ENCODE peak calls at places on chromosomes 5 and 9, in eight cellular contexts. M is kidney, V is tibial artery, N is cardiac muscle cell, G is epithelial cell of proximal tubule, Z is lower lobe of right lung, S is sigmoid colon, R is esophagus squamous epithelium. U is an unnamed sample.

GRCh38 chr9:129834489-129835127 is 467 bp downstream of the C9orf78 start:
- DNase-seq in M (peak), S (no peak), G (no peak), V (no peak), N (no peak), R (no peak), Z (no peak), U (no peak)

GRCh38 chr9:109098960-109099308 is 20.8 kb downstream of the TMEM245 start:
- DNase-seq in G (no peak), N (peak), V (no peak), S (no peak), M (no peak), R (no peak), Z (no peak), U (no peak)

GRCh38 chr9:14027114-14027812 is 286.7 kb downstream of the NFIB start:
- DNase-seq in V (peak), Z (peak), S (peak), R (no peak), G (peak), N (no peak), M (peak), U (no peak)

GRCh38 chr5:153159611-153160010 is 330.9 kb upstream of the GRIA1 start:
- DNase-seq in R (no peak), V (no peak), M (no peak), Z (no peak), G (no peak), S (no peak), N (no peak), U (no peak)

GRCh38 chr9:22054529-22054928 is 45.4 kb upstream of the CDKN2B start:
- DNase-seq in V (no peak), Z (no peak), R (no peak), M (no peak), S (no peak), N (no peak), G (no peak), U (no peak)

GRCh38 chr5:180330810-180331646 is 22.1 kb downstream of the GFPT2 start:
- DNase-seq in G (peak), N (no peak), M (peak), R (no peak), Z (peak), V (peak), S (peak), U (no peak)

GRCh38 chr5:3429962-3430361 is 165.7 kb upstream of the IRX1 start:
- DNase-seq in M (no peak), N (no peak), G (no peak), R (no peak), Z (no peak), V (no peak), S (no peak), U (no peak)

GRCh38 chr5:154302181-154302580 is 111.6 kb downstream of the GALNT10 start:
- DNase-seq in S (peak), R (no peak), V (peak), G (no peak), N (no peak), Z (peak), M (peak), U (no peak)

GRCh38 chr9:86246752-86247161 is 12.7 kb downstream of the C9orf153 start:
- DNase-seq in S (no peak), R (no peak), M (no peak), N (no peak), G (no peak), Z (no peak), V (no peak), U (peak)

GRCh38 chr5:73278693-73279092 is 105.7 kb downstream of the TMEM174 start:
- DNase-seq in S (no peak), R (no peak), N (no peak), V (no peak), G (no peak), Z (peak), M (peak), U (no peak)

GRCh38 chr5:95332179-95332578 is 47.3 kb upstream of the MCTP1 start:
- DNase-seq in G (no peak), V (no peak), N (no peak), S (no peak), Z (no peak), R (no peak), M (no peak), U (no peak)

GRCh38 chr5:74641778-74642542 is 1.4 kb upstream of the ENC1 start:
- DNase-seq in M (no peak), G (peak), N (peak), R (no peak), Z (peak), V (no peak), S (no peak), U (no peak)

GRCh38 chr9:134643306-134643705 is 1.7 kb downstream of the COL5A1 start:
- DNase-seq in R (no peak), M (no peak), G (no peak), N (no peak), Z (no peak), V (no peak), S (no peak), U (no peak)

GRCh38 chr9:114017741-114018715 is 60.1 kb downstream of the AMBP start:
- DNase-seq in S (peak), V (peak), R (no peak), G (no peak), M (peak), N (no peak), Z (no peak), U (no peak)

GRCh38 chr9:4548796-4549725 is 58.8 kb downstream of the SLC1A1 start:
- DNase-seq in M (no peak), R (no peak), V (peak), S (no peak), G (no peak), Z (peak), N (peak), U (no peak)

GRCh38 chr5:51665295-51665593 is 282.0 kb downstream of the ISL1 start:
- DNase-seq in M (no peak), S (no peak), Z (no peak), R (no peak), N (no peak), V (no peak), G (no peak), U (no peak)

GRCh38 chr9:130770679-130771442 is 64.2 kb upstream of the ABL1 start:
- DNase-seq in V (no peak), N (peak), S (no peak), Z (no peak), R (no peak), M (no peak), G (no peak), U (peak)

GRCh38 chr5:180153099-180153498 is 55.9 kb downstream of the RASGEF1C start:
- DNase-seq in S (no peak), N (no peak), Z (no peak), M (no peak), R (no peak), V (no peak), G (no peak), U (no peak)

GRCh38 chr5:107669543-107670027 is 1.2 kb downstream of the EFNA5 start:
- DNase-seq in R (no peak), G (no peak), V (peak), S (peak), N (peak), M (peak), Z (peak), U (peak)

GRCh38 chr5:43041131-43041668 is 1.1 kb upstream of the ANXA2R start:
- DNase-seq in Z (peak), R (no peak), V (peak), M (no peak), S (no peak), N (no peak), G (no peak), U (no peak)

GRCh38 chr9:38394419-38394818 is 1.9 kb downstream of the ALDH1B1 start:
- DNase-seq in V (no peak), R (no peak), G (no peak), S (no peak), M (no peak), Z (no peak), N (no peak), U (no peak)

GRCh38 chr9:124392855-124393460 is 22.3 kb downstream of the PSMB7 start:
- DNase-seq in V (no peak), N (peak), R (no peak), S (no peak), G (peak), Z (no peak), M (no peak), U (no peak)

GRCh38 chr9:132181796-132182521 is 20.1 kb downstream of the NTNG2 start:
- DNase-seq in R (no peak), V (no peak), M (no peak), N (no peak), Z (no peak), S (no peak), G (no peak), U (no peak)

GRCh38 chr9:138078846-138079245 is 201.3 kb downstream of the CACNA1B start:
- DNase-seq in N (no peak), G (no peak), S (no peak), V (no peak), Z (no peak), M (peak), R (no peak), U (no peak)

GRCh38 chr5:116484645-116485044 is 90.0 kb downstream of the SEMA6A start:
- DNase-seq in R (no peak), M (no peak), N (no peak), Z (no peak), G (no peak), S (no peak), V (no peak), U (no peak)

GRCh38 chr9:135218331-135219225 is 131.1 kb downstream of the OLFM1 start:
- DNase-seq in G (no peak), N (no peak), R (no peak), S (peak), Z (peak), M (peak), V (no peak), U (no peak)

GRCh38 chr9:101485873-101486692 is 47.6 kb upstream of the RNF20 start:
- DNase-seq in N (peak), G (no peak), M (peak), Z (peak), R (no peak), V (peak), S (no peak), U (no peak)

GRCh38 chr5:177600458-177601018 is 606 bp downstream of the B4GALT7 start:
- DNase-seq in M (no peak), S (no peak), R (no peak), G (no peak), Z (no peak), N (no peak), V (no peak), U (no peak)

GRCh38 chr5:115297043-115297442 is 589 bp upstream of the CCDC112 start:
- DNase-seq in S (no peak), Z (no peak), M (no peak), N (peak), G (peak), R (no peak), V (no peak), U (no peak)

GRCh38 chr9:93185261-93186150 is 1.6 kb downstream of the WNK2 start:
- DNase-seq in S (no peak), G (no peak), V (no peak), R (no peak), Z (no peak), N (no peak), M (no peak), U (no peak)

GRCh38 chr9:94156549-94157407 is 72.5 kb downstream of the PTPDC1 start:
- DNase-seq in V (peak), R (no peak), M (peak), N (no peak), S (peak), G (no peak), Z (peak), U (no peak)

GRCh38 chr9:20683351-20684034 is 566 bp upstream of the FOCAD start:
- DNase-seq in R (no peak), M (no peak), Z (peak), V (peak), G (no peak), N (peak), S (peak), U (no peak)

GRCh38 chr5:124877501-124878146 is 131.2 kb upstream of the ZNF608 start:
- DNase-seq in M (no peak), S (no peak), G (no peak), R (no peak), V (no peak), N (no peak), Z (no peak), U (no peak)

GRCh38 chr9:132238026-132238972 is 76.4 kb downstream of the NTNG2 start:
- DNase-seq in N (no peak), V (no peak), R (no peak), S (no peak), Z (peak), G (no peak), M (peak), U (no peak)

GRCh38 chr9:19629506-19629905 is 159.3 kb downstream of the SLC24A2 start:
- DNase-seq in S (no peak), G (no peak), Z (no peak), V (no peak), M (no peak), N (peak), R (no peak), U (no peak)

GRCh38 chr5:179079165-179079987 is 19.2 kb downstream of the ZNF354C start:
- DNase-seq in S (no peak), M (no peak), G (no peak), N (no peak), V (no peak), R (no peak), Z (no peak), U (no peak)

GRCh38 chr5:45521067-45521466 is 175.1 kb downstream of the HCN1 start:
- DNase-seq in M (no peak), R (no peak), Z (no peak), S (no peak), N (peak), G (no peak), V (no peak), U (no peak)
- TF ChIP-seq CTCF in M (peak), R (peak), Z (peak), S (no peak), N (peak), G (peak), V (no peak), U (peak)

GRCh38 chr9:73684601-73685000 is 532.9 kb downstream of the ANXA1 start:
- DNase-seq in S (no peak), N (no peak), R (no peak), G (no peak), Z (no peak), V (no peak), M (no peak), U (no peak)

GRCh38 chr9:73685786-73686185 is 534.1 kb downstream of the ANXA1 start:
- DNase-seq in N (no peak), Z (no peak), R (no peak), S (no peak), V (no peak), M (no peak), G (no peak), U (no peak)

GRCh38 chr9:73680831-73681230 is 529.2 kb downstream of the ANXA1 start:
- DNase-seq in S (no peak), R (no peak), V (no peak), M (no peak), Z (no peak), N (no peak), G (peak), U (no peak)

GRCh38 chr9:73689091-73689870 is 537.6 kb downstream of the ANXA1 start:
- DNase-seq in M (no peak), R (no peak), Z (no peak), N (no peak), S (no peak), V (no peak), G (no peak), U (no peak)

GRCh38 chr9:73683862-73684591 is 532.4 kb downstream of the ANXA1 start:
- DNase-seq in R (no peak), V (no peak), S (no peak), Z (no peak), M (no peak), G (peak), N (peak), U (no peak)
- TF ChIP-seq CTCF in R (peak), V (peak), S (no peak), Z (no peak), M (no peak), G (peak), N (peak), U (peak)

GRCh38 chr5:149240354-149240998 is 31.2 kb upstream of the AFAP1L1 start:
- DNase-seq in S (peak), V (no peak), Z (peak), M (peak), G (no peak), R (peak), N (no peak), U (peak)

GRCh38 chr5:149238540-149238939 is 33.1 kb upstream of the AFAP1L1 start:
- DNase-seq in R (no peak), S (no peak), V (no peak), M (no peak), N (no peak), Z (no peak), G (no peak), U (no peak)

GRCh38 chr5:149235841-149236240 is 35.8 kb upstream of the AFAP1L1 start:
- DNase-seq in N (no peak), V (no peak), Z (no peak), R (no peak), M (no peak), G (no peak), S (no peak), U (no peak)

GRCh38 chr5:149239917-149240316 is 31.7 kb upstream of the AFAP1L1 start:
- DNase-seq in Z (no peak), S (no peak), G (no peak), V (no peak), N (no peak), R (no peak), M (no peak), U (no peak)

DNA sequence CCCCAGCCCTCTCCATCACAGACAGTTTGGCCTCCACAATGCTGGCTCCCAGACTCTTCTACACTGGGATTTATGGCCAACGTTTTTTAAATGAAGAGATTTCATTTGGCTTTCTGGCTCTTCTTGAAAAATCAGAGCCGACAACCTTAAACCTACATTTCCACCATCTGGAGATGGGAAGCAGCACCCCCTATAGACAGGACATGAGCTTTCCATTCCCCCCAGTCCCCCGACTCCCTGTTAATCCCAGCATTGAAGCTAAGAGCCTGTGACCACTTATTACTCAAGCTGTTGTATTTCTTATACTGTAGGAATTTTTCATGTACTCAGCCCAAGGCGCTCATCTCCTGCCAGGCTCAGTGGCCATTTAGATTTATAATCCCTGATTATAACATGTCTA is 34.0 kb upstream of the AFAP1L1 start:
- DNase-seq in Z (no peak), N (no peak), V (no peak), R (no peak), G (no peak), S (no peak), M (no peak), U (no peak)
- TF ChIP-seq CTCF in Z (no peak), N (no peak), V (no peak), R (no peak), G (peak), S (no peak), M (no peak), U (no peak)

GRCh38 chr5:102090770-102091169 is 205.3 kb downstream of the SLCO4C1 start:
- DNase-seq in S (no peak), G (no peak), V (no peak), R (no peak), M (no peak), N (peak), Z (no peak), U (peak)
- TF ChIP-seq CTCF in S (no peak), G (peak), V (no peak), R (no peak), M (no peak), N (no peak), Z (peak), U (peak)

GRCh38 chr5:120053841-120054240 is 410.3 kb upstream of the PRR16 start:
- DNase-seq in V (no peak), G (no peak), M (no peak), S (no peak), Z (no peak), N (no peak), R (no peak), U (no peak)

GRCh38 chr5:120052916-120053828 is 410.9 kb upstream of the PRR16 start:
- DNase-seq in M (no peak), N (peak), G (no peak), R (no peak), Z (no peak), S (no peak), V (no peak), U (no peak)

GRCh38 chr5:120055858-120056257 is 408.2 kb upstream of the PRR16 start:
- DNase-seq in M (no peak), N (peak), G (peak), S (no peak), Z (no peak), R (no peak), V (no peak), U (no peak)
- TF ChIP-seq CTCF in M (peak), N (peak), G (peak), S (no peak), Z (peak), R (no peak), V (peak), U (no peak)

DNA sequence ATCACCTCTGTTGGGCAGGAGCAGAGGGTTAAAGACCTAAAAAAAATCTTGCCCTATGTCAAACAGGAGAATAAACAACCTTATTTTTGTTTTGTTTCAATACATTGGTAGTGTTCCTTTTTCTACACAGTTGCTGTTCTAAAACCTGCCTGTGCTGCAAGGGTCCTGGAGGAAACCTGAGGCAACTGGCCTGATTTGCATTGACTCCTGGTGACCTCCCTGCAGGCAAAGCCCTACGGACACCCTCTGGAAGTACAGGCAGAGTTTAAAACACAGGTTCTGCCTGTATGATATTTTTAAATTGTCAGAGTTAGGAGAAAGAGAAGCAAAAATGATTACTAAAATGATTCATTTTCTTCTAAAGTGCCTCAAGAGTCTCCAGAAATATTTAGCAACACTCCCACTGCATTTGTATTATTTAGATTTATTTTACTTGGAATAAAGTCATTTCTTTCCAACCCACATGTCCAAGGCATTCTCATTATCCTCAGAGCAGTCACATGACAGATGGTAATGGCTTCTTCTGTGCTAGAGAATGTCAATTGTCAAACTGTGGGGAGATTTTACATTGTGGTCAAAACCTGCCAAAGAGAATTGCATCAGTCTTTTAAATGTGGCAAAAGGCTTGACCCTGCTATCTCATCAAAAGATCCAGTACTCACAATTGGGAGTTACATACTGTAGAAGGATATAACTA is 559.6 kb downstream of the CETN3 start:
- DNase-seq in G (no peak), Z (no peak), M (no peak), V (no peak), R (no peak), N (peak), S (no peak), U (no peak)
- TF ChIP-seq CTCF in G (no peak), Z (no peak), M (no peak), V (no peak), R (no peak), N (no peak), S (no peak), U (no peak)

U was measured in GM13977.